ENCODE peak calls at places on chromosome 9, in eight cellular contexts. F, W, S, R, C, Y, B and N are unnamed samples. For H3K4me1, the result is how much of the 10 kb centered on the place peaks cover.

GRCh38 chr9:16535555-16535954 is 334.9 kb downstream of the BNC2 start:
- DNase-seq in W (no peak), S (no peak), Y (peak), R (no peak), F (no peak), B (no peak), C (no peak), N (no peak)

GRCh38 chr9:123657921-123658320 is 272.0 kb downstream of the DENND1A start:
- DNase-seq in Y (no peak), B (no peak), W (no peak), R (no peak), S (no peak), F (no peak), C (no peak), N (no peak)

GRCh38 chr9:124491049-124491975 is 15.9 kb downstream of the NR5A1 start:
- DNase-seq in R (no peak), F (no peak), C (no peak), S (no peak), Y (no peak), B (no peak), W (no peak), N (no peak)

GRCh38 chr9:29969856-29970647 is 2396.8 kb upstream of the C9orf72 start:
- DNase-seq in Y (no peak), W (no peak), B (no peak), R (no peak), S (no peak), F (no peak), C (no peak), N (no peak)

GRCh38 chr9:34406219-34406618 is 29.5 kb upstream of the MYORG start:
- DNase-seq in B (no peak), Y (peak), S (no peak), W (no peak), R (no peak), F (no peak), C (no peak), N (no peak)

GRCh38 chr9:79013715-79014610 is 557.8 kb upstream of the TLE4 start:
- DNase-seq in R (no peak), W (no peak), F (no peak), C (no peak), B (no peak), Y (peak), S (no peak), N (no peak)

GRCh38 chr9:96072930-96073329 is 197.4 kb downstream of the ERCC6L2 start:
- DNase-seq in B (no peak), R (no peak), C (no peak), S (no peak), W (no peak), Y (no peak), F (no peak), N (no peak)

GRCh38 chr9:124139001-124139400 is 118.7 kb upstream of the NEK6 start:
- DNase-seq in Y (peak), F (peak), B (no peak), S (no peak), R (peak), C (no peak), W (no peak), N (no peak)

GRCh38 chr9:35731415-35732184 is 395 bp downstream of the TLN1 start:
- DNase-seq in S (no peak), R (no peak), C (no peak), F (no peak), Y (no peak), B (no peak), W (no peak), N (no peak)

GRCh38 chr9:37165644-37166043 is 45.3 kb downstream of the ZCCHC7 start:
- DNase-seq in B (no peak), S (no peak), F (no peak), C (no peak), W (no peak), R (no peak), Y (no peak), N (no peak)

GRCh38 chr9:77616191-77616590 is 31.9 kb downstream of the GNA14 start:
- DNase-seq in F (no peak), R (no peak), S (no peak), Y (peak), C (no peak), B (no peak), W (no peak), N (no peak)

GRCh38 chr9:137755261-137755927 is 122.2 kb upstream of the CACNA1B start:
- DNase-seq in Y (no peak), C (no peak), R (no peak), S (no peak), W (no peak), F (no peak), B (no peak), N (no peak)

GRCh38 chr9:130946778-130947617 is 8.0 kb upstream of the FIBCD1 start:
- DNase-seq in Y (peak), C (no peak), W (no peak), F (no peak), B (no peak), S (no peak), R (no peak), N (no peak)

GRCh38 chr9:120571443-120572257 is 8.3 kb downstream of the CDK5RAP2 start:
- DNase-seq in F (peak), C (no peak), R (peak), W (no peak), Y (peak), S (no peak), B (peak), N (no peak)

GRCh38 chr9:123722378-123722777 is 207.5 kb downstream of the DENND1A start:
- DNase-seq in R (no peak), W (no peak), B (no peak), S (no peak), F (no peak), Y (no peak), C (no peak), N (no peak)

GRCh38 chr9:116193636-116194035 is 40.0 kb downstream of the PAPPA start:
- DNase-seq in W (no peak), B (no peak), Y (peak), F (no peak), R (no peak), C (no peak), S (no peak), N (no peak)

GRCh38 chr9:132002827-132003704 is 76.6 kb downstream of the MED27 start:
- DNase-seq in F (no peak), B (no peak), C (no peak), W (no peak), S (no peak), R (no peak), Y (no peak), N (no peak)

GRCh38 chr9:121596515-121596914 is 54.9 kb upstream of the DAB2IP start:
- DNase-seq in W (no peak), B (no peak), F (no peak), Y (peak), C (no peak), S (no peak), R (no peak), N (no peak)

GRCh38 chr9:124635285-124635684 is 128.1 kb upstream of the NR5A1 start:
- DNase-seq in S (no peak), R (no peak), B (no peak), C (no peak), F (no peak), W (no peak), Y (no peak), N (peak)

GRCh38 chr9:95494416-95495371 is 22.1 kb downstream of the PTCH1 start:
- DNase-seq in B (peak), W (peak), C (peak), S (peak), Y (peak), F (no peak), R (no peak), N (peak)

GRCh38 chr9:75788006-75788634 is 102.4 kb upstream of the PCSK5 start:
- DNase-seq in B (no peak), F (peak), W (no peak), R (peak), S (no peak), C (no peak), Y (peak), N (no peak)

GRCh38 chr9:3768698-3769458 is 243.1 kb upstream of the RFX3 start:
- DNase-seq in S (no peak), R (no peak), F (no peak), W (no peak), Y (peak), C (no peak), B (no peak), N (no peak)

GRCh38 chr9:4389755-4390154 is 89.9 kb upstream of the GLIS3 start:
- DNase-seq in B (no peak), Y (no peak), W (no peak), C (no peak), R (no peak), F (no peak), S (no peak), N (no peak)

GRCh38 chr9:93139365-93140182 is 5.5 kb upstream of the NINJ1 start:
- DNase-seq in F (no peak), R (peak), Y (no peak), S (no peak), W (no peak), C (no peak), B (peak), N (no peak)

GRCh38 chr9:30732060-30732459 is 1652.4 kb upstream of the ACO1 start:
- DNase-seq in S (no peak), Y (no peak), R (no peak), C (no peak), W (peak), B (no peak), F (no peak), N (peak)

GRCh38 chr9:109401169-109401989 is 80.5 kb upstream of the EPB41L4B start:
- DNase-seq in C (no peak), S (no peak), Y (peak), B (peak), W (peak), F (no peak), R (no peak), N (peak)

GRCh38 chr9:116547729-116548426 is 139.2 kb upstream of the TRIM32 start:
- DNase-seq in B (no peak), F (no peak), C (no peak), Y (no peak), S (no peak), W (no peak), R (no peak), N (no peak)

GRCh38 chr9:38059233-38059936 is 9.6 kb downstream of the SHB start:
- DNase-seq in B (no peak), F (no peak), S (no peak), Y (peak), R (no peak), C (no peak), W (no peak), N (peak)

GRCh38 chr9:35758475-35759050 is 4.5 kb upstream of the MSMP start:
- DNase-seq in S (no peak), R (no peak), Y (no peak), B (no peak), W (no peak), C (no peak), F (no peak), N (no peak)

GRCh38 chr9:121684381-121685145 is 33.1 kb downstream of the DAB2IP start:
- DNase-seq in W (peak), Y (peak), F (peak), S (no peak), R (no peak), C (no peak), B (no peak), N (peak)

DNA sequence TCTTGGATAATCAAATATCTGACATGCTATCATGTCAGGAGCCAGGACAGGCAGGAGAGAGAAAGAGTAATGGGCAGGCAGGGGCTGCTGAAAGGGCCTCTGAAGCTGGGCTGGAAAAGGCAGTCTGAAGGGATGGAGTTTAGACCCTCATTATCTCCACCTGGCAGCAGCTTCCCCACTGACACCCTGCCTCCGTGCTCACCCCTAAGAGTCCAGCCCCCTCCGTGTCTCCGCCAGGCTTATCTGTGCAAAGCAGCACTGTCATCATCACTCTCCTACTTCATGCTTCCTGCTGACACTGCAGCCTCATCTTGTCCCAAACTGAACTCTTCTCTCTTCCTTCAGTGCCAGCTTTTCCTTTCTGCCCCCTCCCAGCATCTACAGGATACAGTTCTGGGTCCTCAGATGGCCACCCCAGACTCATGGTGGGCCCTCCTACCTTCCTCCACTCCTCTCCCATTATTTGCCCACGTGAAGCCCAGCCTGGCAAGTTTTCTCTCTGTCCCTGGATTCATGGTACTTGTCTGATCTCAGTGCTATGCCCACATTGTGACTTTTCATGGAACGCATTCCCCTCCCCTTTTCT is 70.9 kb upstream of the KLF9 start:
- DNase-seq in W (no peak), S (no peak), R (peak), Y (peak), F (peak), B (no peak), C (no peak), N (no peak)
- H3K4me1 ChIP-seq in W (under half), S (under half), R (half or more), Y (under half), F (half or more), B (under half), C (under half), N (under half)

GRCh38 chr9:133118568-133118967 is 2.5 kb downstream of the RALGDS start:
- DNase-seq in C (no peak), F (peak), B (no peak), R (no peak), S (no peak), W (no peak), Y (no peak), N (no peak)

GRCh38 chr9:133119461-133120342 is 1.3 kb downstream of the RALGDS start:
- DNase-seq in C (no peak), F (peak), Y (peak), S (no peak), R (peak), B (peak), W (peak), N (no peak)

GRCh38 chr9:133117271-133118178 is 3.5 kb downstream of the RALGDS start:
- DNase-seq in F (peak), Y (peak), B (peak), C (no peak), W (no peak), S (no peak), R (peak), N (no peak)

GRCh38 chr9:133119039-133119438 is 2.0 kb downstream of the RALGDS start:
- DNase-seq in C (no peak), F (peak), Y (peak), S (no peak), W (no peak), R (no peak), B (peak), N (no peak)

DNA sequence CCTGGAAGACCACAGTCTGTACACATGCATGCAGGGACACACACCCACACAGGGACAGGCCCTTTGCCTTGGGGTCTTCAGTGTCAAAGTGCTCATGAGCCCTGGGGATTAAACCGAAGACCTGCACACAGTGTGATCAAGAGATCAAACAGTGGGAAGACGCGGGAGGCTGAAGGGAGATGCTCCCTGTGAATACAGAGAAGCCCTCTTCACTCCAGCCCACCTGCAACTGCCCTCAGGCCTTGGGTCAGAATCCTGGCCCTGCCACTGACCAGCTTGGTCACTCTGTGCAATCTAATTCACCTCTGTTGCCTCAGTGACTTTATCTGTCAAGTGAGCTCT is 2.9 kb downstream of the RALGDS start:
- DNase-seq in S (no peak), R (no peak), Y (no peak), B (no peak), W (no peak), F (no peak), C (no peak), N (no peak)
- H3K27ac ChIP-seq in S (no peak), R (peak), Y (no peak), B (peak), W (no peak), F (peak), C (no peak), N (no peak)

DNA sequence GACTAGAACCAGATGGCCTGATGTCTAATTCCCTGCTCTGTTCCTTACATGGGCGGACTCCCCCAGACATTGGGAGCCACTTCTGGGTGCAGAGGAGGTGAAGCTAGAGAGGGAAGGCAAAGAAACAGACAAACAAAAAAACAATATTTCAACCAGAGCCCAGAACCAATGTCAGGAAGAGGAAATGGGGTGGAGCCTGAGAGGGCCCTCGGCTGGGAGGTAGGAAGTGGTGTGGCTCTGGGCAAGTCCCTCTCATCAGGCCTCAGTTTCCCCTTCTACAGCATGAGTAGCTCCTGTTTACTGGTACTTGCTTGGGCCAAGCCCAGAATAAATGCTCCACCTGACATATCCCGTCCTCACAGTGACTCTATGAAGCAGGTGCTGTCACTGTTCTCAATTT is 11.1 kb downstream of the SH2D3C start:
- DNase-seq in B (no peak), Y (no peak), C (no peak), F (no peak), W (no peak), S (no peak), R (no peak), N (no peak)
- H3K4me1 ChIP-seq in B (under half), Y (under half), C (under half), F (under half), W (under half), S (half or more), R (under half), N (under half)

DNA sequence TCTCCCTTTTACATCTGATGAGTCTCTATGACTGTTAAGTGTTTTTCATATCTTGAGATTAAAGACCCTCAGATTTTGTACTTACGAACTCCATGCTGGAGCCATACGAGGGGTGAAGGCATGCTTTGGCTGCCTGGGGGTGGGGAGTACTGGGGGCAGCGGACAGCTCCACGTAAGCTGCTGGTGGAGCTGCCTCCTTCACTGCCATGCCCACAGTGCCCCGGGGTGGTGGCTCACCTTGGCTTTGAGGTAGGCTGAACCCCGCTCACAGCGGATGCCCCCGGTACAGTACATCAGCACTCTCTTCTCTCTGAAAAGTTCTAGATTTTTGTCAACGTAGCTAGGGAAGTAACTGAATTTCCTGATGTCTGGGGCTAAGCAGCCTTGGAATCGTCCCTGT is 27.9 kb downstream of the TSTD2 start:
- DNase-seq in S (no peak), F (no peak), C (no peak), R (no peak), B (no peak), Y (no peak), W (no peak), N (no peak)
- H3K27ac ChIP-seq in S (no peak), F (peak), C (no peak), R (peak), B (no peak), Y (no peak), W (no peak), N (no peak)

GRCh38 chr9:136690104-136690840 is 3.0 kb upstream of the AGPAT2 start:
- DNase-seq in C (no peak), S (no peak), B (no peak), W (no peak), R (peak), Y (no peak), F (peak), N (no peak)

GRCh38 chr9:136689108-136689460 is 1.8 kb upstream of the AGPAT2 start:
- DNase-seq in R (no peak), F (no peak), W (no peak), S (no peak), Y (no peak), C (no peak), B (no peak), N (no peak)

GRCh38 chr9:136691316-136692189 is 4.3 kb upstream of the AGPAT2 start:
- DNase-seq in Y (no peak), W (peak), B (no peak), R (no peak), F (no peak), S (no peak), C (no peak), N (no peak)

GRCh38 chr9:136692190-136693134 is 5.2 kb upstream of the AGPAT2 start:
- DNase-seq in W (no peak), B (no peak), S (no peak), F (no peak), R (no peak), C (no peak), Y (no peak), N (no peak)

DNA sequence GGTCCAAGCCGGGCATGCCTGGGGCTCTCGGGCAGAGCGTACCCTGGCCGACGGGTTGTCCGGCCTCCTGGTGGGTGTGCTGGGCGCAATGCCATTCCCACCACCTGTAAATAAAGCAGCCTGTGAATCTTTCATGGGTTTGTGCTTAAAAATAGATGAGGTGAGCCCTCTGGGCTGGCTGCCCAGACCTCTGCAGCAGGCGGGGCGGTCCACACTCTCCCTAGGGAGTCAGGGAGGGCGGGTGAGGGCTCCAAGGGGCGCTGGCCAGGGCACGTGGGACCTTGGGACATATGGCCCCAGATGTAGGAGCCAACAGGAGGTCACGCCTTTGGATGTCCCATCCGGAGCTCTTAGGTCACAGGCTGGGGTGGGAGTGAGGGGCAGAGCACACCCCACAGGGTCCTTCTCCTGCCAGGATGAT is 3.6 kb upstream of the AGPAT2 start:
- DNase-seq in F (peak), W (no peak), B (peak), Y (no peak), C (no peak), R (peak), S (no peak), N (no peak)
- H3K4me1 ChIP-seq in F (under half), W (under half), B (under half), Y (under half), C (under half), R (under half), S (under half), N (under half)

DNA sequence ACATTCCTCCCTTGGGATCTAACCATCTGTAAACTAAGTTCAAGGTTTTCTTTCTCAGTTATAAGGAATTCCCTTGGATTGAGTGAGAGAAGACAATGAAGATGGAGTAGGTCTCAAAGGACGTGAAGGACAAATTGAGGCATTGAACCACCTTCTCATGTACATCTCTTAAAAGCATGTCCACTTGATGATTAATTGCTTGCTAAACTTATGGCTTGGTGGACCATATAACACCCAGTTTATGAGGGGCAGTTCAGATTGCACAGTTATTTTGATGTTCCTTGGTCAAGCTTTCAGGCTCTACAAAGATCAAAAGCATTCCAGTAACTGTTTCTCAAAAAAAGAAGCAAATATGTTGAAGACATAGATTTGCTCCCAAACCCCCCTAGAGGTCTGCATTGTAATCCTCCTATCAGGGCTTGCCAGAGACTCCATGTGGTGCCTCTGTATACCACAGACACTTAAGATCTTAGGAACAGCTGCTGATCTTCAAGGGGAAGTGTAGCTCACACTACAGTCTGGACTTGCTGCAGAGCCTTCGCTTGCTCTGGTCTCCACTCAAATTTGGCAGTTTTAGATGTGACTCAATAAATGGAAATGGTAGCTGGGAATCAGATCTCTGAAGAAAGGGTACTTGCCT is 56.9 kb upstream of the ALDH1A1 start:
- DNase-seq in W (no peak), Y (no peak), B (no peak), F (no peak), C (no peak), S (no peak), R (no peak), N (peak)
- H3K27ac ChIP-seq in W (no peak), Y (no peak), B (no peak), F (no peak), C (no peak), S (no peak), R (no peak), N (no peak)